ENCODE peak calls at places on chromosomes 1 and 21, in nine cellular contexts. O is DND-41, W is spleen, E is tibial artery, R is esophagus muscularis mucosa, X is psoas muscle, T is esophagus squamous epithelium, G is IMR-90, Z is neural progenitor cell. B is an unnamed sample. For H3K9me3, the result is how much of the 10 kb centered on the place peaks cover.

GRCh38 chr1:202058001-202058908 is 47.9 kb downstream of the ELF3 start:
- DNase-seq in O (no peak), W (no peak), E (no peak), R (no peak), X (no peak), T (no peak), G (peak), Z (no peak), B (no peak)

GRCh38 chr1:151611832-151612505 is at the start of gene SNX27:
- DNase-seq in O (peak), W (peak), E (peak), R (peak), X (peak), T (peak), G (peak), Z (peak), B (peak)

GRCh38 chr1:155091071-155092051 is 12.7 kb downstream of the EFNA3 start:
- DNase-seq in O (peak), W (peak), E (peak), R (peak), X (peak), T (no peak), G (peak), Z (peak), B (peak)

GRCh38 chr1:42943166-42943565 is 15.5 kb downstream of the SLC2A1 start:
- DNase-seq in O (no peak), W (peak), E (no peak), R (no peak), X (no peak), T (no peak), G (no peak), Z (no peak), B (no peak)

GRCh38 chr1:223249854-223250631 is 107.0 kb upstream of the TLR5 start:
- DNase-seq in O (no peak), W (no peak), E (no peak), R (no peak), X (no peak), T (no peak), G (no peak), Z (no peak), B (no peak)

GRCh38 chr21:27722095-27722494 is 755.2 kb upstream of the ADAMTS5 start:
- DNase-seq in O (no peak), W (no peak), E (no peak), R (no peak), X (no peak), T (no peak), G (no peak), Z (no peak), B (no peak)

GRCh38 chr1:67590329-67590728 is 94.7 kb upstream of the GADD45A start:
- DNase-seq in O (no peak), W (no peak), E (peak), R (no peak), X (no peak), T (no peak), G (peak), Z (no peak), B (no peak)

GRCh38 chr1:100445565-100445964 is 92.4 kb upstream of the GPR88 start:
- DNase-seq in O (no peak), W (no peak), E (no peak), R (no peak), X (no peak), T (no peak), G (no peak), Z (no peak), B (no peak)

GRCh38 chr1:151352001-151352718 is 5.1 kb upstream of the RFX5 start:
- DNase-seq in O (no peak), W (peak), E (no peak), R (no peak), X (no peak), T (no peak), G (peak), Z (no peak), B (no peak)

GRCh38 chr1:8642114-8642513 is 175.3 kb downstream of the RERE start:
- DNase-seq in O (no peak), W (no peak), E (no peak), R (no peak), X (no peak), T (no peak), G (no peak), Z (no peak), B (no peak)

GRCh38 chr1:204495078-204495753 is 611 bp upstream of the PIK3C2B start:
- DNase-seq in O (no peak), W (no peak), E (no peak), R (no peak), X (no peak), T (no peak), G (no peak), Z (no peak), B (no peak)

GRCh38 chr1:37475380-37476086 is 1.2 kb downstream of the ZC3H12A start:
- DNase-seq in O (no peak), W (peak), E (no peak), R (no peak), X (no peak), T (no peak), G (no peak), Z (no peak), B (no peak)

GRCh38 chr1:942864-943533 is 16.1 kb downstream of the NOC2L start:
- DNase-seq in O (no peak), W (no peak), E (no peak), R (no peak), X (no peak), T (no peak), G (peak), Z (no peak), B (no peak)

GRCh38 chr1:42847721-42848470 is 1.5 kb downstream of the ZNF691 start:
- DNase-seq in O (no peak), W (no peak), E (no peak), R (no peak), X (no peak), T (no peak), G (no peak), Z (no peak), B (no peak)

GRCh38 chr1:170284016-170284415 is 138.3 kb downstream of the NTMT2 start:
- DNase-seq in O (no peak), W (no peak), E (no peak), R (no peak), X (no peak), T (no peak), G (no peak), Z (no peak), B (no peak)

GRCh38 chr1:156910309-156910782 is 10.1 kb upstream of the LRRC71 start:
- DNase-seq in O (peak), W (no peak), E (no peak), R (no peak), X (peak), T (no peak), G (no peak), Z (peak), B (peak)

GRCh38 chr1:186535388-186536133 is 74.6 kb upstream of the PDC start:
- DNase-seq in O (no peak), W (no peak), E (no peak), R (no peak), X (no peak), T (no peak), G (peak), Z (no peak), B (no peak)

GRCh38 chr1:14921057-14921456 is 232.5 kb upstream of the TMEM51 start:
- DNase-seq in O (no peak), W (no peak), E (no peak), R (no peak), X (no peak), T (no peak), G (peak), Z (no peak), B (no peak)

GRCh38 chr1:86650065-86650464 is 54.3 kb upstream of the SH3GLB1 start:
- DNase-seq in O (no peak), W (no peak), E (no peak), R (no peak), X (no peak), T (no peak), G (no peak), Z (no peak), B (no peak)

GRCh38 chr1:91583326-91583755 is 82.7 kb downstream of the CDC7 start:
- DNase-seq in O (peak), W (no peak), E (no peak), R (peak), X (no peak), T (no peak), G (peak), Z (no peak), B (no peak)

GRCh38 chr21:29053656-29054055 is 19.8 kb downstream of the CCT8 start:
- DNase-seq in O (no peak), W (no peak), E (no peak), R (no peak), X (no peak), T (no peak), G (peak), Z (no peak), B (no peak)

GRCh38 chr21:32413697-32414578 is 1.4 kb downstream of the EVA1C start:
- DNase-seq in O (no peak), W (no peak), E (peak), R (no peak), X (no peak), T (no peak), G (no peak), Z (no peak), B (no peak)

GRCh38 chr1:166145496-166145895 is 21.3 kb downstream of the FAM78B start:
- DNase-seq in O (no peak), W (no peak), E (no peak), R (no peak), X (no peak), T (no peak), G (no peak), Z (no peak), B (no peak)

GRCh38 chr1:22745675-22746585 is 35.3 kb downstream of the EPHB2 start:
- DNase-seq in O (no peak), W (no peak), E (no peak), R (no peak), X (no peak), T (no peak), G (peak), Z (no peak), B (no peak)

GRCh38 chr1:61337981-61338848 is 255.9 kb downstream of the NFIA start:
- DNase-seq in O (no peak), W (no peak), E (peak), R (no peak), X (peak), T (no peak), G (peak), Z (peak), B (no peak)

GRCh38 chr1:215407575-215407974 is 159.5 kb upstream of the KCTD3 start:
- DNase-seq in O (no peak), W (no peak), E (no peak), R (no peak), X (no peak), T (no peak), G (peak), Z (no peak), B (no peak)

GRCh38 chr1:190564117-190564516 is 86.5 kb upstream of the BRINP3 start:
- DNase-seq in O (no peak), W (no peak), E (no peak), R (no peak), X (no peak), T (no peak), G (peak), Z (no peak), B (no peak)

GRCh38 chr21:15625363-15625762 is 104.4 kb upstream of the USP25 start:
- DNase-seq in O (no peak), W (no peak), E (no peak), R (no peak), X (no peak), T (no peak), G (no peak), Z (no peak), B (no peak)

GRCh38 chr1:60025552-60025951 is 48.0 kb downstream of the C1orf87 start:
- DNase-seq in O (no peak), W (no peak), E (no peak), R (no peak), X (no peak), T (no peak), G (no peak), Z (no peak), B (no peak)

GRCh38 chr1:51410568-51411460 is 80.5 kb upstream of the TTC39A start:
- DNase-seq in O (no peak), W (no peak), E (no peak), R (no peak), X (no peak), T (no peak), G (peak), Z (peak), B (no peak)

GRCh38 chr1:21869620-21870121 is 57.6 kb downstream of the LDLRAD2 start:
- DNase-seq in O (no peak), W (peak), E (peak), R (peak), X (peak), T (no peak), G (peak), Z (no peak), B (no peak)

GRCh38 chr1:85027242-85027983 is 20.9 kb downstream of the MCOLN3 start:
- DNase-seq in O (no peak), W (no peak), E (no peak), R (no peak), X (no peak), T (no peak), G (peak), Z (peak), B (no peak)

GRCh38 chr1:3753656-3754454 is 1.6 kb downstream of the CCDC27 start:
- DNase-seq in O (no peak), W (no peak), E (no peak), R (no peak), X (peak), T (no peak), G (no peak), Z (no peak), B (no peak)

GRCh38 chr1:165389609-165390008 is 33.1 kb upstream of the LMX1A start:
- DNase-seq in O (no peak), W (no peak), E (no peak), R (no peak), X (no peak), T (no peak), G (no peak), Z (no peak), B (no peak)

GRCh38 chr1:77514871-77515776 is 167.3 kb downstream of the ZZZ3 start:
- DNase-seq in O (no peak), W (no peak), E (no peak), R (no peak), X (no peak), T (no peak), G (peak), Z (peak), B (no peak)

GRCh38 chr1:227432181-227432535 is 113.9 kb upstream of the CDC42BPA start:
- DNase-seq in O (no peak), W (no peak), E (no peak), R (no peak), X (no peak), T (no peak), G (no peak), Z (no peak), B (no peak)

GRCh38 chr1:88237026-88237425 is 447.0 kb upstream of the PKN2 start:
- DNase-seq in O (no peak), W (no peak), E (no peak), R (no peak), X (no peak), T (no peak), G (peak), Z (peak), B (no peak)

GRCh38 chr1:228405200-228405978 is 1.2 kb downstream of the TRIM11 start:
- DNase-seq in O (no peak), W (peak), E (no peak), R (no peak), X (no peak), T (no peak), G (peak), Z (peak), B (no peak)

GRCh38 chr1:167651161-167651693 is 21.2 kb downstream of the RCSD1 start:
- DNase-seq in O (no peak), W (peak), E (no peak), R (no peak), X (no peak), T (no peak), G (no peak), Z (no peak), B (no peak)

GRCh38 chr1:119549719-119550141 is 42.7 kb downstream of the HSD3B1 start:
- DNase-seq in O (peak), W (no peak), E (peak), R (no peak), X (no peak), T (no peak), G (peak), Z (peak), B (no peak)
- TF ChIP-seq CTCF in O (peak), W (no peak), E (no peak), R (peak), X (peak), T (peak), G (peak), Z (peak), B (no peak)

GRCh38 chr1:9687876-9688582 is 36.5 kb downstream of the PIK3CD start:
- DNase-seq in O (no peak), W (peak), E (no peak), R (no peak), X (peak), T (no peak), G (peak), Z (peak), B (no peak)
- H3K27ac ChIP-seq in O (no peak), W (peak), E (peak), R (peak), X (no peak), T (peak), G (peak), Z (no peak), B (peak)

GRCh38 chr21:44735821-44736220 is 24.4 kb upstream of the TSPEAR start:
- DNase-seq in O (no peak), W (no peak), E (no peak), R (no peak), X (no peak), T (no peak), G (no peak), Z (no peak), B (no peak)

GRCh38 chr21:44734841-44735240 is 23.5 kb upstream of the TSPEAR start:
- DNase-seq in O (no peak), W (no peak), E (no peak), R (no peak), X (no peak), T (no peak), G (no peak), Z (no peak), B (no peak)

GRCh38 chr21:44737706-44738354 is 26.5 kb upstream of the TSPEAR start:
- DNase-seq in O (peak), W (no peak), E (no peak), R (no peak), X (no peak), T (no peak), G (peak), Z (peak), B (no peak)

GRCh38 chr21:44738621-44739020 is 27.2 kb upstream of the TSPEAR start:
- DNase-seq in O (no peak), W (no peak), E (no peak), R (no peak), X (no peak), T (no peak), G (no peak), Z (no peak), B (no peak)

DNA sequence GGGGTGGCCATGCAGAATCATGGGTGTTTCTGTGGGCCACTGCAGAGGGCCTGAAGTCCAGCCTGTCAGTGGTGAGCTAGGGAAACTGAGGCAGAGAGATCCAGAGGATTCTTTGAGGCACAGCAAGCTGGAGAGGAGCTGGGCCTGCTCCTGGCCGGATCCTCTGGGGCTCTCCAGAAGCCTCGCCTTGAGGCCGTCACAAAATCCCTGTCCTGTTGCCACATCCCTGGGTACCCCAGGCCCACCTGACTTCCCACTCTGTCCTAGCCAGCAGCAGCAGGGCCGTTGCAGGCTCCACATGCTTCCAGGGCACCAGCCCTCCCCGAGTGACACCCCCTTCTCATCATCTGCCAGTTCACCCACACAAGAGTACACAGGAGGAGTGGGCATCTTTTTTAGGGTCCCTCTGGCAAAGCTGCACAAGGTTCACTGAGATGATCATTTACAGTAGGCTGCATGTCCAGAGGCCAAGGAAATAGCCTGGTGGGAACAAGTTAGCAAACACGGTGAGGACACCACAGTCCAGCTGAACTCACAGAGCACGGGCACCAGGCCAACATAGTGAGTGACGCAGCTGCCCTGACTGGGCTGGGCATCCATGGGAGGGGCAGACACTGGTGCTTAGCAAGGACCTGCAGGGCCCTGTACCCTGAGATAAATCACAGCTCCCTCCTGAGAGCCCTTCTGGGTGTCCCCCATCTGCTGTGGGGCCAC is 25.1 kb upstream of the TSPEAR start:
- DNase-seq in O (no peak), W (no peak), E (no peak), R (no peak), X (no peak), T (no peak), G (no peak), Z (no peak), B (no peak)
- H3K9me3 ChIP-seq in O (under half), W (under half), E (under half), R (under half), X (under half), T (under half), G (under half), Z (under half), B (under half)

DNA sequence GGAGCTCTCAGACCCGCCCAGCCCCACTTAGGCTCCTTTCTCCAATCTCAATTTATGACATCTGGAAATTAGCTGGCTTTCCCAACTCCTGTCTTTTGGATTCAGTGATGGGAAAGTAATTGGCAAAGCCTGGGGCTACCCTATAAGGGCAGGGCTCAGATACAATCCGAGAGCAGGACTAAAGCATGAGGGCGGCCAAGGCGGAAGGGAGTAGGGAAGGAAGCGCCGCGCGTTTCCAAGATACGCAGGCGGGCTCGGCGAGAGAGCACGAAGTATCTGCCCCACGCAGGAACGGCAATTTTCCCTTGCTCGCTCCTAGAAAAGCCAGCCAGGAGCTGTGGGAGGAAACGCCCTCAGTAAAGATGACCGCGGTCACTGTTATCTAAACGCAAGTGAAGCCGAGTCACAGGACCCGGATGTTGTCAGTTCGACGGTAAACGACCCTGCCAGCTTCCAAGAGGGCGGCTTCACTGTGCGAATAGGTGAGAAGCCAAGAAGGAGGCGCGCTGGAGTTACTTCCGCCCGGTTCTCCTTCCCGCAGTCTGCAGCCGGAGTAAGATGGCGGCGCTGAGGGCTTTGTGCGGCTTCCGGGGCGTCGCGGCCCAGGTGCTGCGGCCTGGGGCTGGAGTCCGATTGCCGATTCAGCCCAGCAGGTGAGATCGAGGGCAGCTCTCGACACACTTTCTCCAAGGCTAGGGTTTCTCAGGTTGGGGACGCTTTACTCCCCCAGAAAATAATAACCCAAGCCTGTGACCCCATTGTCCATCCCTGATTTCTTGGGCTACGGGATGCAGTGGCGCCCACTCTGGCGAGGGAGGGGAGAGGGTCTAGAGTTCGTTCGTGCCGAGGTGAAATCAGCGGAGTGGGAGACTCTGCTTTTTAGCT is at the start of gene NDUFS2:
- DNase-seq in O (peak), W (peak), E (peak), R (peak), X (peak), T (peak), G (peak), Z (peak), B (peak)
- TF ChIP-seq CTCF in O (peak), W (no peak), E (no peak), R (no peak), X (no peak), T (no peak), G (no peak), Z (peak), B (no peak)

B was measured in CD4-positive, alpha-beta T cell.